ENCODE peak calls at places on chromosome 1, in five cellular contexts. Q is NCI-H774, W is brain microvascular endothelial cell, R is colonic mucosa, M is astrocyte of the spinal cord. O is an unnamed sample.

GRCh38 chr1:89670168-89670567 is 37.2 kb downstream of the LRRC8C start:
- DNase-seq in M (peak), R (no peak), W (peak), Q (no peak), O (peak)

GRCh38 chr1:52603301-52603675 is 1.1 kb downstream of the GPX7 start:
- DNase-seq in R (no peak), W (no peak), Q (no peak), M (no peak), O (no peak)

GRCh38 chr1:29516063-29516820 is 279.9 kb downstream of the PTPRU start:
- DNase-seq in Q (no peak), W (no peak), R (no peak), M (no peak), O (no peak)

GRCh38 chr1:172283766-172284165 is 136.7 kb upstream of the C1orf105 start:
- DNase-seq in W (no peak), Q (no peak), M (no peak), R (no peak), O (no peak)

GRCh38 chr1:243470492-243470891 is 214.7 kb downstream of the SDCCAG8 start:
- DNase-seq in M (no peak), R (no peak), W (no peak), Q (peak), O (no peak)

GRCh38 chr1:54342764-54343687 is 63.2 kb downstream of the SSBP3 start:
- DNase-seq in M (no peak), Q (no peak), W (no peak), R (no peak), O (no peak)

GRCh38 chr1:31413405-31414005 is 492 bp downstream of the SERINC2 start:
- DNase-seq in R (peak), M (peak), Q (peak), W (peak), O (peak)

GRCh38 chr1:83996621-83997020 is 2.3 kb downstream of the TTLL7 start:
- DNase-seq in Q (no peak), W (peak), M (peak), R (no peak), O (peak)

GRCh38 chr1:194707074-194707473 is 1520.7 kb upstream of the B3GALT2 start:
- DNase-seq in W (no peak), Q (no peak), M (no peak), R (no peak), O (no peak)

GRCh38 chr1:167126811-167127210 is 32.9 kb downstream of the STYXL2 start:
- DNase-seq in M (no peak), W (no peak), R (no peak), Q (no peak), O (no peak)

GRCh38 chr1:39755965-39756659 is 15.0 kb downstream of the OXCT2 start:
- DNase-seq in Q (no peak), R (no peak), W (no peak), M (no peak), O (no peak)

GRCh38 chr1:2788506-2789163 is 12.9 kb downstream of the TTC34 start:
- DNase-seq in M (no peak), Q (no peak), W (no peak), R (no peak), O (no peak)

GRCh38 chr1:3631865-3632264 is 7.0 kb downstream of the TPRG1L start:
- DNase-seq in Q (no peak), W (no peak), M (no peak), R (no peak), O (no peak)

GRCh38 chr1:223652436-223652901 is 13.0 kb downstream of the CAPN8 start:
- DNase-seq in M (peak), R (no peak), W (no peak), Q (no peak), O (peak)

GRCh38 chr1:219533280-219533679 is 79.6 kb downstream of the ZC3H11B start:
- DNase-seq in Q (no peak), R (no peak), W (no peak), M (peak), O (peak)

GRCh38 chr1:71463144-71463543 is 382.3 kb upstream of the ZRANB2 start:
- DNase-seq in Q (no peak), R (no peak), W (no peak), M (no peak), O (peak)

GRCh38 chr1:233794863-233795262 is 109.6 kb upstream of the SLC35F3 start:
- DNase-seq in Q (no peak), M (no peak), R (no peak), W (no peak), O (no peak)

GRCh38 chr1:179142889-179143299 is 61.0 kb downstream of the TOR3A start:
- DNase-seq in M (peak), R (no peak), Q (no peak), W (peak), O (peak)

GRCh38 chr1:51636765-51637522 is 20.1 kb downstream of the OSBPL9 start:
- DNase-seq in W (peak), Q (no peak), R (peak), M (peak), O (peak)

GRCh38 chr1:246532519-246532918 is 25.4 kb upstream of the SMYD3 start:
- DNase-seq in W (no peak), M (no peak), Q (no peak), R (no peak), O (no peak)

O was measured in fibroblast of lung.